ENCODE peak calls at places on chromosomes 1 and 21, in four cellular contexts. Y is MCF 10A, Z is heart right ventricle, D is cardiac fibroblast. X is an unnamed sample.

GRCh38 chr1:70483342-70483741 is 72.3 kb downstream of the CTH start:
- DNase-seq in Z (no peak), Y (no peak), D (no peak), X (no peak)

GRCh38 chr1:234725177-234726132 is 115.5 kb upstream of the IRF2BP2 start:
- DNase-seq in Z (peak; percentile 32), D (peak; percentile 62), Y (peak; percentile 67), X (no peak)

GRCh38 chr21:42144679-42145568 is 73.8 kb downstream of the UMODL1 start:
- DNase-seq in Z (no peak), Y (no peak), D (no peak), X (no peak)

GRCh38 chr21:42348762-42349161 is 2.0 kb downstream of the TFF2 start:
- DNase-seq in Y (no peak), Z (no peak), D (no peak), X (no peak)

GRCh38 chr21:42474043-42474831 is 21.8 kb downstream of the RSPH1 start:
- DNase-seq in D (peak; percentile 21), Z (no peak), Y (peak; percentile 80), X (no peak)

GRCh38 chr1:46691997-46692790 is 20.5 kb downstream of the TEX38 start:
- DNase-seq in Y (no peak), D (peak; percentile 45), Z (peak; percentile 33), X (no peak)

GRCh38 chr1:3914911-3915310 is 14.8 kb upstream of the C1orf174 start:
- DNase-seq in D (no peak), Y (no peak), Z (no peak), X (peak; percentile 84)

GRCh38 chr1:182217967-182218366 is 156.5 kb upstream of the ZNF648 start:
- DNase-seq in Z (no peak), Y (peak; percentile 29), D (no peak), X (no peak)

GRCh38 chr1:222892137-222892763 is 77.4 kb downstream of the DISP1 start:
- DNase-seq in Z (no peak), Y (peak; percentile 72), D (peak; percentile 74), X (no peak)

GRCh38 chr1:231940116-231940515 is 313.5 kb downstream of the DISC1 start:
- DNase-seq in Y (no peak), D (no peak), Z (no peak), X (no peak)

GRCh38 chr21:37155216-37155615 is 82.2 kb downstream of the TTC3 start:
- DNase-seq in D (no peak), Y (no peak), Z (no peak), X (no peak)
- TF ChIP-seq CTCF in D (no peak), Y (no peak), Z (no peak), X (peak; percentile 16)

GRCh38 chr1:40422630-40423263 is 27.5 kb upstream of the ZFP69B start:
- DNase-seq in Y (no peak), Z (no peak), D (no peak), X (no peak)
- TF ChIP-seq CTCF in Y (no peak), Z (no peak), D (no peak), X (no peak)

DNA sequence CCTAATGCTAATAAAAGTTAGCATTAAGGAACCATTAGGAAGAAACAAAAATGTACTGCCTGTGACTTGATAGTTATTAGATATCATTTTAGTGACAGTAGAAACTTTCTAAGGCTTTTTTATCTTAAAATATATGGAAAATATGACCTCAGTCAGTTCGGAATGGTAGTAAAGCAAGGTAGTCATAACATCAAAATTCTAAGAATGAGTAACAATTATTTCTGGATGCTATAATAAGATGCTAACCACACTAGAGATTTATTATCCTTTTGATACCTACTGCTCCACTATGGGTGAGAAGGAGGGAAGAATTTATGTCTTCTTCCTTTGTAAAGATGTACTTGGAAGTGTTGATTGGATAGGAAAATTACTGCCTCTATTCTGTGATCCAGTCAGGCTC is 8.7 kb downstream of the FMN2 start:
- DNase-seq in D (no peak), Y (no peak), Z (no peak), X (no peak)
- TF ChIP-seq CTCF in D (no peak), Y (no peak), Z (no peak), X (no peak)

DNA sequence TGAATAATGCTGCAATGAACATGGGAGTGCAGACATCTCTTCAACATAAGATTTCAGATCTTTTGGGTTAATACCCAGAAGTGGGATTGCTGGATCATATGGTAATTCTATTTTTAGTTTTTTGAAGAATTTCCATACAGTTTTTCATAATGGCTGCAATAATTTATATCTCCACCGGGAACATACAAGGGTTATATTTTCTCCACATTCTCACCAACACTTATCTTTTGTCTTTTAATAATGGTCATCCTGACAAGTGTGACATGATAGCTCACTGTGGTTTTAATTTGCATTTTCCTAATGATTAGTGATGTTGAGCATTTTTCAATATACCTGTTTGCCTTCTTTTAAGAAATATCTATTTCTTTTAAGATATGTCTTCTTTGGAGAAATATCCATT is 44.5 kb upstream of the WARS2 start:
- DNase-seq in Z (no peak), Y (no peak), D (no peak), X (no peak)
- TF ChIP-seq CTCF in Z (no peak), Y (no peak), D (no peak), X (peak; percentile 47)

DNA sequence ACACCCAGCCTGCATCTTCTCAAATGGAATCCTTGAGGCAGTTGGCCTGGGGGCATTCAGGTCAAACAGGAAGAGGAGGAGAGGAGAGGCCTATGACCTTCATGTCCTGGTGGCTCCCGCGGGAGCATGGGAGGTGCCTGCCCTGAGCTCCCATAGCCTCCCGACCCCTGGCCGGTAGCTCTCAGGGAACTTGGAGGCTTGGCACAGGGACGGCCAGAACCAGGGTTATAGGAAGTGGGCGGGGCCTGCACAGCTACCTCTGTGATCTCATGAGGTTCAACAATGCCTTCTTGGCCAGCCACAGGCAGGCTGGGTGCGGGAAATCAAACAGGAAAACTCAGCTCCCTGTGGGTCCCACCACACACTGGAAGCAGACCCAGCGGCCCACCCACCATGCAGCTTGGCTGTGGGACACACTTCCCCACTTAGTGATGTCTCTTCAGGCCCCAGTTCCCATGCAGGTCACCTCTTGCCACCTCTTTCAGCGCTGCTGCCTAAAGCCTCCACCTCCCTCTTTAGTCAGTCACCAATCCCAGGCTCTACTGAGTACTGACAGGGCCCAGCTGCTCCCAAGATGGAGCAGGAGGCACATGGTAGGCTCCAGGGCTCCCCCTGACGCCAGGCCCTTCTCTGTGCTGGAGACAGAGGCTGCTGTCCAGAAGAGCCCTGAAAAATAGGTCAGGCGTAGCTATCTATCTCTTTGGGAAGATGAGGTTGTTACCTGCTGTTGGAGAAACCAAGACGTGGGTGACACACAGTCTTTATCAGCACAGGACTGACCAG is at the start of gene SLFNL1:
- DNase-seq in D (peak; percentile 53), Z (peak; percentile 45), Y (peak; percentile 26), X (no peak)
- TF ChIP-seq CTCF in D (peak; percentile 14), Z (no peak), Y (no peak), X (no peak)

DNA sequence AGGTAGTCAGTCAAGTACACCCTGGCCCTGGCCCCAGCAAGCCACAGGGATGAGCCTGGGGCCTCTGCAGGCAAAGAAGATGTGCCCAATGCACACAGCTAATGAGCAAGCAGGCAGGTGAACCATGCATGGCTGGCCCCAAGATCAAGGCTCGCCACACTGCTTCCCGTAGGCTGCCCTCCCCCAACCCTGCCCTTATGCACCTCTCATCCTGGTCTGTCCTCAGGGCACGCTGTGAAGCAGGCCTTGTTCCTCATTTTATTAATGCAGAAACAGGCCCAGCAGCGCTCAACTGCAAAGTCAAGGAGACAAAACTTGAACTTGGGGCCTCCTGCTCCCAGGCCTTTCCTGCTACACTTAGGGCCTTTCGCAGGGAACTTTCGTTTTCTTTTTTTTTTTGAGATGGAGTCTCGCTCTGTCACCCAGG is 35.6 kb upstream of the ID3 start:
- DNase-seq in D (no peak), Z (no peak), Y (no peak), X (no peak)
- TF ChIP-seq CTCF in D (no peak), Z (no peak), Y (no peak), X (no peak)

GRCh38 chr1:91397605-91398004 is 7.0 kb downstream of the HFM1 start:
- DNase-seq in Z (no peak), Y (no peak), D (no peak), X (no peak)
- TF ChIP-seq CTCF in Z (no peak), Y (no peak), D (no peak), X (no peak)

GRCh38 chr1:200409203-200409760 is 554 bp downstream of the ZNF281 start:
- DNase-seq in Z (peak; percentile 41), D (peak; percentile 45), Y (no peak), X (no peak)
- TF ChIP-seq CTCF in Z (no peak), D (no peak), Y (no peak), X (peak; percentile 32)

X was measured in chondrocyte.